ENCODE peak calls at places on chromosomes 2 and 18, in ten cellular contexts. J, Y, I, F, A, W, Z, K, T and B are unnamed samples.

GRCh38 chr2:31192396-31193065 is 24.8 kb downstream of the CAPN14 start:
- DNase-seq in Z (no peak), J (no peak), A (no peak), I (no peak), K (no peak), F (no peak), Y (no peak), W (no peak), T (no peak), B (peak)

GRCh38 chr2:10166489-10167295 is 44.2 kb downstream of the RRM2 start:
- DNase-seq in T (no peak), Y (no peak), W (no peak), Z (no peak), J (no peak), A (no peak), F (no peak), K (no peak), I (no peak), B (no peak)

GRCh38 chr2:188725981-188726380 is 248.2 kb upstream of the COL3A1 start:
- DNase-seq in I (no peak), F (no peak), K (no peak), J (no peak), W (no peak), T (no peak), Y (no peak), A (peak), Z (no peak), B (no peak)

GRCh38 chr2:9950521-9951271 is 797 bp upstream of the GRHL1 start:
- DNase-seq in I (peak), F (peak), J (no peak), A (no peak), T (peak), Z (peak), K (no peak), W (no peak), Y (peak), B (peak)

GRCh38 chr2:105487142-105488069 is 88.6 kb upstream of the FHL2 start:
- DNase-seq in F (no peak), Z (no peak), I (no peak), W (no peak), J (peak), K (no peak), A (peak), Y (no peak), T (no peak), B (no peak)

GRCh38 chr2:61454383-61454782 is 16.5 kb downstream of the USP34 start:
- DNase-seq in T (no peak), Z (no peak), J (no peak), W (no peak), A (no peak), Y (no peak), K (no peak), F (no peak), I (no peak), B (no peak)

GRCh38 chr2:170817247-170817998 is 736 bp downstream of the GAD1 start:
- DNase-seq in K (no peak), W (peak), Z (peak), J (no peak), T (no peak), I (no peak), A (peak), F (peak), Y (no peak), B (no peak)

GRCh38 chr2:165573534-165574461 is 104.3 kb downstream of the CSRNP3 start:
- DNase-seq in A (no peak), Y (peak), I (peak), Z (peak), T (no peak), F (peak), K (no peak), J (no peak), W (peak), B (peak)

GRCh38 chr2:241617431-241618154 is 19.4 kb downstream of the THAP4 start:
- DNase-seq in A (no peak), W (no peak), Z (no peak), T (no peak), J (no peak), Y (no peak), F (no peak), K (peak), I (no peak), B (no peak)

GRCh38 chr2:106147665-106148064 is 46.4 kb downstream of the UXS1 start:
- DNase-seq in A (peak), I (no peak), W (no peak), F (no peak), Y (no peak), Z (no peak), T (no peak), K (no peak), J (no peak), B (no peak)

GRCh38 chr2:138078153-138078552 is 113.9 kb downstream of the HNMT start:
- DNase-seq in T (no peak), A (no peak), Y (no peak), Z (no peak), K (no peak), F (no peak), J (no peak), W (no peak), I (no peak), B (no peak)

GRCh38 chr2:222842517-222843174 is 18.2 kb upstream of the ACSL3 start:
- DNase-seq in A (peak), K (no peak), J (no peak), Y (no peak), F (no peak), W (no peak), I (no peak), Z (no peak), T (no peak), B (no peak)

GRCh38 chr2:131966256-131966655 is 195.5 kb downstream of the ANKRD30BL start:
- DNase-seq in A (no peak), J (no peak), W (no peak), Z (no peak), K (no peak), F (no peak), Y (no peak), I (no peak), T (no peak), B (no peak)

GRCh38 chr2:197675711-197676188 is 363 bp upstream of the RFTN2 start:
- DNase-seq in A (peak), Z (peak), K (no peak), T (no peak), F (peak), J (no peak), I (no peak), Y (no peak), W (no peak), B (no peak)

GRCh38 chr2:180980943-180981898 is 816 bp downstream of the UBE2E3 start:
- DNase-seq in W (peak), K (peak), A (peak), T (no peak), Z (no peak), Y (peak), J (no peak), F (no peak), I (peak), B (no peak)

GRCh38 chr2:10575566-10576300 is 114.0 kb downstream of the NOL10 start:
- DNase-seq in F (no peak), Y (no peak), K (no peak), W (no peak), Z (no peak), J (peak), A (peak), I (no peak), T (no peak), B (no peak)

GRCh38 chr2:157497603-157498314 is 53.9 kb upstream of the CYTIP start:
- DNase-seq in F (peak), I (no peak), J (no peak), T (no peak), A (peak), W (no peak), K (no peak), Z (no peak), Y (no peak), B (no peak)

GRCh38 chr2:19700861-19701585 is 200.8 kb downstream of the TTC32 start:
- DNase-seq in K (no peak), W (no peak), Y (no peak), F (no peak), T (no peak), J (no peak), I (no peak), A (peak), Z (no peak), B (no peak)

GRCh38 chr18:56565596-56566355 is 72.6 kb downstream of the TXNL1 start:
- DNase-seq in F (no peak), T (no peak), A (peak), Y (no peak), Z (no peak), W (no peak), K (no peak), J (peak), I (no peak), B (no peak)

GRCh38 chr2:70010222-70011111 is 49.0 kb upstream of the ASPRV1 start:
- DNase-seq in K (no peak), I (no peak), J (no peak), W (no peak), Y (peak), T (no peak), Z (no peak), A (no peak), F (no peak), B (no peak)

GRCh38 chr2:201759567-201759966 is 21.2 kb downstream of the ALS2 start:
- DNase-seq in A (no peak), T (no peak), Y (no peak), K (no peak), I (no peak), W (no peak), F (no peak), J (no peak), Z (no peak), B (no peak)

GRCh38 chr2:190052307-190052706 is 10.2 kb downstream of the MSTN start:
- DNase-seq in K (no peak), I (no peak), Y (no peak), J (no peak), T (no peak), W (no peak), Z (no peak), A (no peak), F (no peak), B (no peak)

GRCh38 chr2:233807966-233808892 is 30.1 kb downstream of the MROH2A start:
- DNase-seq in Z (no peak), I (no peak), Y (no peak), A (no peak), J (no peak), T (no peak), K (no peak), F (no peak), W (peak), B (peak)

GRCh38 chr18:25604231-25604908 is 252.4 kb upstream of the ZNF521 start:
- DNase-seq in F (no peak), T (no peak), W (no peak), Y (no peak), A (no peak), I (no peak), K (no peak), Z (no peak), J (no peak), B (no peak)

GRCh38 chr18:55763298-55763697 is 175.3 kb upstream of the TCF4 start:
- DNase-seq in K (no peak), Z (no peak), F (no peak), A (peak), W (no peak), T (no peak), I (no peak), J (no peak), Y (no peak), B (no peak)

GRCh38 chr2:85326406-85326945 is 1.3 kb downstream of the TGOLN2 start:
- DNase-seq in F (no peak), J (no peak), A (peak), T (no peak), K (peak), I (no peak), Y (peak), W (no peak), Z (no peak), B (no peak)

DNA sequence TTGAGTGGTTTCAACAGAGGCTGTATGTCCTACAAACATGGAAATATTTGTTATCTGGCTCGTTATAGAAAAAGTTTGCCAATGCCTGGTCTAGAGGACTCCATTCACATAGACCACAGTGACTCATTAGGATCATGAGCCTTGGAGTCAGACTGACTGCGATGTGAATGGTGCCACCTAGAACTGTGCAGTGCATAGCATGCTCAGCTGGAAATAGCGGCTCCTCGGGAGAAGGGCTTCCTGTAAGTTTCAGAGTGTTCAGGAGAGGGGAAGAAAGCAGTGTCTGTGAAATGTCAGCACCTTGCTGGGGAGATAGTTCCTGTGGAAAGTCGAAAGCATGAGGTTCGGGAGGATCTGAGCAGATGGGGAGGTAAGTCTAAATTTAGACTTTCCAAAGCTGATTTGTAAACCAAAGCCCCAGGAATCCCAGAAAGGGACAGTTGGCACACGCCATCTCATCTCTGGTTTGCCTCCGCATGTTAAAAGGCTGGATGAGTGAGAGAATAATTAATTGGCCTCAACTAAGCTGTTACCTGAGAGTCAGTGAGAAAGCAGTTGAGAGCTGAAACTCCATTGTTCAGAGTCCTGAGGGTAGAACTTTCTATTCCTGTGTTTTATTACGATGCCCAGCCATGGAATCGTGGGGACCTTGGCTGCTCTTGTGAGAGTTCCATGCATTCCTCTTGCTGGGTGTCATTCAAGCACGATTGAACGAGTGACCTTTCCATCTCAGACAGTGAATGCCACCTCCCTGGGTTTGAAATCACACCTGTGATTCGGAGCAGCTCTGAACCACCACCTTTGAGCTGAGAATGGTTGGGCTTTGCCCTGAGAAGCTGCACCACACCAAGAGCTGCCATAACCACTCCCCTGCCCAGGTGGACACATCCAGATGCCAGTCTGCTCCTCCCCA is 99.5 kb downstream of the MAPK4 start:
- DNase-seq in Y (no peak), F (no peak), J (no peak), I (no peak), T (no peak), A (peak), W (no peak), Z (no peak), K (no peak), B (no peak)
- TF ChIP-seq CTCF in Y (no peak), F (no peak), J (no peak), I (no peak), T (no peak), A (no peak), W (no peak), Z (no peak), K (no peak), B (no peak)

DNA sequence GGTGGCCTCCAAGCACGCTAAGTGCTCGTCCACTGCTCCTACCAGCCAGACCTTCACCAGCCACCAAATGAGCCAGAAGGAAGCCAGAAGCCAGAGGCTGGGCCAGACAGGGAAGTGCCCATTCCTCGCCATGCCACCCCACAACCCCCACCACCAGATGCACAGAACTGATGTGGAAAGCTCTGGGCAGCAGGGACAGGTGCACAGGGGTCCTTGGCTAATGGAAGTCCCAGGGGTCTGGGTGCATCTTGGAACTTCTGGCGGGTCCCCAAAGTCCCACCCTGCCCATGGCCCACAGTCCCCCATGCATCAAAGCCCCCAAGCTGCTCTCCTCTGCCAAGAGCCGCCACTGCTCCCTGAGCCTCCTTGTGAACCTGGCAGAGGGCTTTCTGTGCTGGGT is 173.1 kb upstream of the ID2 start:
- DNase-seq in K (no peak), A (no peak), T (peak), I (no peak), Z (no peak), F (no peak), W (peak), Y (no peak), J (no peak), B (no peak)
- TF ChIP-seq CTCF in K (no peak), A (no peak), T (no peak), I (no peak), Z (no peak), F (no peak), W (no peak), Y (no peak), J (no peak), B (no peak)

GRCh38 chr2:12320027-12320734 is 396.6 kb upstream of the TRIB2 start:
- DNase-seq in J (no peak), I (no peak), K (no peak), W (no peak), T (no peak), Y (no peak), F (no peak), A (peak), Z (no peak), B (no peak)

GRCh38 chr2:12317853-12318426 is 398.8 kb upstream of the TRIB2 start:
- DNase-seq in Z (no peak), I (no peak), T (no peak), F (no peak), K (no peak), A (peak), Y (peak), W (no peak), J (peak), B (no peak)

GRCh38 chr2:12318427-12319057 is 398.2 kb upstream of the TRIB2 start:
- DNase-seq in Z (no peak), K (no peak), W (no peak), T (no peak), Y (peak), I (no peak), F (no peak), J (peak), A (peak), B (no peak)

GRCh38 chr2:12321886-12322285 is 394.9 kb upstream of the TRIB2 start:
- DNase-seq in I (no peak), Y (no peak), K (no peak), A (peak), W (no peak), Z (no peak), T (no peak), F (no peak), J (no peak), B (no peak)

GRCh38 chr2:12321017-12321641 is 395.6 kb upstream of the TRIB2 start:
- DNase-seq in W (no peak), T (no peak), J (peak), Y (no peak), I (no peak), K (no peak), F (no peak), Z (no peak), A (peak), B (no peak)
- TF ChIP-seq CTCF in W (no peak), T (no peak), J (peak), Y (no peak), I (no peak), K (no peak), F (no peak), Z (no peak), A (no peak), B (no peak)

DNA sequence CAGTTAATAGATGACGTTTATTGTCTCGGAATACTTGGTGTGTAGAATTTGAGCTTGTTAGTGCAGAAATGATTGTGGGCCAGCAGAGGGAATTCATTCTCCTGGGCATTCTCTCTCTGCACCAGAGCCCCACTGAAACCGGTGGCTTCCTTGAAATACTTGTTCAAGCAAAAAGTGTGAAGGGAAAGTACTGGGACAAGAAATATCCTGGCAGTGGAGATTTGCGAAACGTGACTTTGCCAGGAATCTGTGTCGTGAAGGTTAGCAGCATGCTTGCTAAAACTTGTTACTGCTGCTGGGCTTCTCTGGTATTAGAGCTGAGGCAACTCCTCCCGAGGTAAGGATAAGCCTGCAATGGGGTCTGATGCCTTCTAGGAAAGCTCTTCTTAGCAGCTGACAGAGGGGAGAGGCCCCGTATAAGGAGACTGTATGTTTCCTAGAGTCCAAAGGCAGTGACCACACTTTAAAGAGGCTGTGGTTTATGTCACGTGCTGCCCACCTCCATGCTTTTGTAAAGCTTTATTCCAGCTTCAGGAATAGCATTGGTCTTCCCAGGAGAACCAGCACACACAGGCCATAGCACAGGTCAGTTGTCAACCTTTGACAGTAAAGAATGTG is 2.1 kb downstream of the ITGA6 start:
- DNase-seq in W (no peak), Y (no peak), I (no peak), Z (no peak), T (no peak), K (no peak), J (no peak), F (no peak), A (peak), B (no peak)
- TF ChIP-seq CTCF in W (no peak), Y (no peak), I (no peak), Z (peak), T (no peak), K (peak), J (peak), F (no peak), A (no peak), B (peak)

GRCh38 chr2:112959109-112959591 is 18.7 kb upstream of the IL36G start:
- DNase-seq in T (no peak), A (no peak), K (no peak), J (no peak), F (no peak), Z (no peak), I (no peak), Y (no peak), W (no peak), B (no peak)
- TF ChIP-seq CTCF in T (no peak), A (no peak), K (no peak), J (no peak), F (peak), Z (peak), I (no peak), Y (peak), W (no peak), B (peak)

GRCh38 chr18:35026407-35027061 is 14.7 kb upstream of the MAPRE2 start:
- DNase-seq in I (no peak), W (no peak), F (no peak), Z (no peak), A (no peak), T (no peak), K (no peak), J (no peak), Y (no peak), B (no peak)
- TF ChIP-seq CTCF in I (no peak), W (no peak), F (peak), Z (no peak), A (no peak), T (no peak), K (peak), J (no peak), Y (no peak), B (no peak)

DNA sequence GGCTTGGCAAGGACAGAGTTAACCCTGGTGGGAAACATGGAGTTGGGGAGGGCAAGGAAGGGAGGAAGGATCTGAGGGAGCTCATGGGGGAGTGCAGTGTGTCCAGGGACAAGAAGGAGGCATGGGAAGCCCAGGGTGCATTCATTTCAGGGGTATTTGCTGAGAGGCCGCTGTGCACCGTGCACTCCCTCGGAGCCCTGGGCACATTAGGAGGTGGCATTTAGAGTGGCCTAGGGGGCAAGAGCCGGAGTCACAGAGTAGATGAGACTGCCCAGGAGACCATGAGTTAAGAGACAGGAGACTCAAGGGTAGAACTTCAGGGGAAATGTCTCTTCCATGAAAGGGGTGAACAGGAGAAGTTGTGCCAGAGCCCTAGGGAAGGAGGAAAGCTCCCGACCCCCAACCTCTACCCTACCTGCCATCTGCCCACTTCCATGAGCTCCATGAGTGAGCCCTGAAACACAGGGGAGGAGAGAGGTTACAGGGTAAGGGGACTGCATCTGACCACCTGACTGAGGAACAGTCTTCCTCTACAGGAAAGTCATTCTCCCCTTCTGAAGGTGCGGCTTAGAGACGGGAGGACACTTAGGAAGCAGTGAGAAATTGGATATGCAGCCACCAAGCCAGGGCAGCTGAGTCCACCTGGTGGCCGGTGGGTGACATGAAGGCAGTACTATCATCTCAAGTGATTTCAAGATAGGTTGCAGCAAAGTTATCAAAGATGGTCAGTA is 58.5 kb upstream of the COPS8 start:
- DNase-seq in W (peak), I (peak), J (no peak), T (peak), Y (peak), A (peak), F (peak), Z (peak), K (peak), B (no peak)
- TF ChIP-seq CTCF in W (peak), I (peak), J (peak), T (peak), Y (peak), A (peak), F (peak), Z (peak), K (peak), B (peak)